ENCODE peak calls at places on chromosomes 2 and 18, in eight cellular contexts. Z is amniotic stem cell; H is endothelial cell; U is activated CD8-positive, alpha-beta memory T cell treated with anti-CD3 and anti-CD28 coated beads, Interleukin-2, amount 50 U/mL, for 48 hours; V is ELF-1; R is activated effector memory CD4-positive, alpha-beta T cell treated with Interleukin-2 at 50 U/mL for 16 hours; M is cortex of kidney; F is EH. O is an unnamed sample.

GRCh38 chr2:114331934-114332333 is 110.5 kb upstream of the DPP10 start:
- DNase-seq in Z (no peak), H (no peak), U (no peak), R (no peak), V (no peak), F (no peak), M (no peak), O (no peak)

GRCh38 chr2:219404291-219404910 is 13.8 kb upstream of the DES start:
- DNase-seq in U (no peak), F (no peak), Z (no peak), R (no peak), M (no peak), V (no peak), H (no peak), O (no peak)

GRCh38 chr18:70314383-70314782 is 25.5 kb downstream of the SOCS6 start:
- DNase-seq in F (no peak), M (no peak), R (no peak), U (no peak), H (no peak), V (no peak), Z (no peak), O (no peak)

GRCh38 chr18:79616651-79617518 is 62.7 kb upstream of the CTDP1 start:
- DNase-seq in Z (no peak), R (no peak), U (no peak), F (peak; percentile 27), V (peak; percentile 51), M (no peak), H (peak; percentile 14), O (no peak)

GRCh38 chr2:24919100-24919976 is 699 bp downstream of the ADCY3 start:
- DNase-seq in Z (no peak), V (peak; percentile 42), M (no peak), U (peak; percentile 76), R (peak; percentile 47), F (peak; percentile 50), H (peak; percentile 34), O (no peak)

GRCh38 chr2:23918837-23919489 is 8.0 kb downstream of the ATAD2B start:
- DNase-seq in F (peak; percentile 28), M (no peak), Z (no peak), R (no peak), H (no peak), V (no peak), U (no peak), O (no peak)

GRCh38 chr18:23391156-23391555 is 61.9 kb upstream of the RIOK3 start:
- DNase-seq in M (no peak), H (no peak), R (no peak), V (no peak), U (no peak), Z (no peak), F (no peak), O (no peak)

GRCh38 chr2:205708231-205708631 is 25.9 kb downstream of the NRP2 start:
- DNase-seq in F (peak; percentile 65), V (no peak), H (no peak), R (no peak), Z (no peak), M (no peak), U (no peak), O (no peak)

GRCh38 chr2:230891108-230891507 is 26.4 kb downstream of the ITM2C start:
- DNase-seq in U (no peak), R (no peak), F (peak; percentile 53), Z (no peak), M (no peak), V (no peak), H (no peak), O (no peak)

GRCh38 chr2:216742411-216742810 is 47.1 kb upstream of the IGFBP5 start:
- DNase-seq in H (no peak), Z (no peak), F (no peak), U (no peak), R (no peak), M (no peak), V (no peak), O (no peak)

GRCh38 chr2:3535794-3536681 is 16.7 kb upstream of the ADI1 start:
- DNase-seq in U (no peak), F (peak; percentile 96), R (no peak), M (no peak), Z (peak; percentile 71), V (peak; percentile 84), H (no peak), O (no peak)

GRCh38 chr18:75131455-75132000 is 77.4 kb downstream of the PTGR3 start:
- DNase-seq in R (no peak), Z (no peak), M (no peak), V (no peak), H (no peak), F (peak; percentile 9), U (peak; percentile 6), O (no peak)

GRCh38 chr2:10151462-10151861 is 28.9 kb downstream of the RRM2 start:
- DNase-seq in U (no peak), R (no peak), V (no peak), Z (no peak), M (no peak), F (no peak), H (no peak), O (no peak)